ENCODE peak calls at places on chromosomes 7 and 10, in nine cellular contexts. Q, T, Z, K, B, A, U, G and N are unnamed samples.
A peak's percentile ranks its signal among the peaks of the same experiment; 100 is the strongest.

GRCh38 chr7:44189286-44189992 is at the start of gene GCK:
- DNase-seq in B (no peak), A (no peak), Z (no peak), T (no peak), K (no peak), U (no peak), Q (no peak), G (no peak), N (no peak)

GRCh38 chr10:133258066-133258817 is 18.4 kb downstream of the ADAM8 start:
- DNase-seq in Q (no peak), T (no peak), U (no peak), K (no peak), Z (no peak), B (peak; percentile 32), G (no peak), A (peak; percentile 54), N (no peak)

GRCh38 chr10:63605568-63605967 is 84.4 kb downstream of the REEP3 start:
- DNase-seq in U (peak; percentile 41), G (no peak), K (peak; percentile 26), Z (no peak), Q (peak; percentile 56), B (no peak), A (no peak), T (no peak), N (no peak)

GRCh38 chr10:4453276-4453675 is 372.7 kb upstream of the AKR1E2 start:
- DNase-seq in T (no peak), A (no peak), B (no peak), Q (no peak), K (no peak), G (no peak), U (no peak), Z (no peak), N (no peak)

GRCh38 chr7:132118641-132119040 is 457.6 kb downstream of the PLXNA4 start:
- DNase-seq in B (no peak), G (no peak), K (peak; percentile 51), U (no peak), Q (no peak), T (no peak), Z (no peak), A (no peak), N (no peak)

GRCh38 chr10:13685885-13686284 is 99.1 kb downstream of the PRPF18 start:
- DNase-seq in Q (no peak), G (peak; percentile 55), T (no peak), Z (no peak), A (no peak), U (no peak), K (no peak), B (no peak), N (no peak)

GRCh38 chr10:107561136-107561650 is 396.7 kb upstream of the SORCS1 start:
- DNase-seq in A (no peak), Q (no peak), G (no peak), B (no peak), K (peak; percentile 50), Z (no peak), U (no peak), T (no peak), N (no peak)

GRCh38 chr10:87961314-87961713 is 97.9 kb downstream of the PTEN start:
- DNase-seq in Z (no peak), K (peak; percentile 53), B (no peak), U (peak; percentile 70), G (no peak), T (no peak), Q (no peak), A (peak; percentile 64), N (no peak)

GRCh38 chr10:60869916-60870728 is 73.9 kb downstream of the RHOBTB1 start:
- DNase-seq in B (no peak), G (no peak), K (no peak), Z (no peak), A (no peak), T (no peak), Q (no peak), U (no peak), N (no peak)

GRCh38 chr7:66877577-66878300 is 43.3 kb upstream of the TMEM248 start:
- DNase-seq in B (no peak), A (no peak), K (peak; percentile 17), G (no peak), Z (no peak), U (peak; percentile 19), T (no peak), Q (no peak), N (no peak)

GRCh38 chr10:21173964-21174669 is 277.0 kb upstream of the NEBL start:
- DNase-seq in Q (peak; percentile 82), T (peak; percentile 55), B (no peak), K (no peak), G (peak; percentile 47), A (peak; percentile 71), Z (no peak), U (no peak), N (no peak)

GRCh38 chr10:393346-393745 is 258.1 kb downstream of the ZMYND11 start:
- DNase-seq in Q (no peak), B (no peak), K (no peak), U (no peak), Z (no peak), T (no peak), G (no peak), A (no peak), N (no peak)

GRCh38 chr10:103429647-103430046 is 22.5 kb downstream of the CALHM2 start:
- DNase-seq in G (no peak), K (no peak), U (no peak), Z (no peak), A (no peak), B (no peak), Q (no peak), T (no peak), N (peak; percentile 27)

GRCh38 chr7:85070967-85071628 is 115.8 kb downstream of the SEMA3D start:
- DNase-seq in T (no peak), Z (no peak), Q (no peak), B (no peak), K (peak; percentile 77), U (peak; percentile 33), G (no peak), A (no peak), N (no peak)

GRCh38 chr10:21498977-21499376 is 26.5 kb downstream of the SKIDA1 start:
- DNase-seq in U (no peak), G (no peak), K (no peak), Z (no peak), B (no peak), Q (no peak), A (no peak), T (no peak), N (no peak)

GRCh38 chr7:132666786-132667185 is 90.5 kb upstream of the PLXNA4 start:
- DNase-seq in U (peak; percentile 14), G (no peak), B (no peak), T (no peak), K (no peak), A (peak; percentile 34), Q (no peak), Z (no peak), N (no peak)

GRCh38 chr7:134886353-134887057 is 99.8 kb upstream of the AGBL3 start:
- DNase-seq in T (no peak), K (peak; percentile 82), U (no peak), A (peak; percentile 80), B (no peak), Q (no peak), G (peak; percentile 62), Z (no peak), N (no peak)

GRCh38 chr7:98922392-98923107 is 44.2 kb downstream of the TRRAP start:
- DNase-seq in A (no peak), G (no peak), K (peak; percentile 86), Q (peak; percentile 47), T (no peak), U (peak; percentile 39), B (no peak), Z (no peak), N (no peak)

GRCh38 chr7:301291-302053 is 11.5 kb downstream of the FOXL3 start:
- DNase-seq in Q (no peak), T (no peak), K (no peak), B (no peak), U (no peak), A (no peak), G (no peak), Z (no peak), N (no peak)

GRCh38 chr10:34292675-34293074 is 522.4 kb downstream of the PARD3 start:
- DNase-seq in G (no peak), U (peak; percentile 41), Q (no peak), T (no peak), K (no peak), A (no peak), B (no peak), Z (no peak), N (no peak)

GRCh38 chr10:75305675-75306074 is 69.9 kb upstream of the COMTD1 start:
- DNase-seq in T (no peak), Z (no peak), A (no peak), B (no peak), Q (no peak), K (no peak), U (no peak), G (no peak), N (no peak)
- H3K4me3 ChIP-seq in T (no peak overlapping the region), Z (no peak overlapping the region), A (no peak overlapping the region), B (no peak overlapping the region), Q (no peak overlapping the region), K (no peak overlapping the region), U (no peak overlapping the region), G (no peak overlapping the region), N (no peak overlapping the region)

GRCh38 chr7:51175316-51175991 is 141.2 kb downstream of the COBL start:
- DNase-seq in A (no peak), Q (no peak), T (no peak), U (no peak), B (no peak), K (no peak), G (no peak), Z (no peak), N (no peak)

GRCh38 chr7:51180092-51180491 is 136.5 kb downstream of the COBL start:
- DNase-seq in A (no peak), K (no peak), G (no peak), Z (no peak), U (no peak), B (no peak), Q (no peak), T (no peak), N (no peak)

DNA sequence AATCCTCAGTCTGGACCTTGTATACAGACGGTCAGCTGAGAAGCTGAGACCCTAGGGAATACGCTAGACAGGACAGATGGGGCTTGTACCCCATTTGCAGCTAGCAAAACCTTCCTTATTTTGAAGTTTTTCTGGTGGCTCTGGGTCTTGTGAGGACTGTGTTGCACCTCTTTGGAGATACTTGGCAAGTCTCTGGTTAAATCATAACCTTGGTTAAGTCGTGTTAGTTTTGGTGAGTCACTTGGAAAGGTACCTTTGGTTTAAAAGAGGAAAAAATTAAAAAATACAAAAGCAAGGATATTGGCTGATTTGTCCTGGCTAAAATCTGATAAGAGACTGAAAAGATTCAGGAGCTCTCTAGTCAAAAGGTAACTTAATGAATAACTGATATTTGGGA is 140.6 kb downstream of the COBL start:
- DNase-seq in K (no peak), A (no peak), Q (no peak), Z (no peak), T (no peak), U (no peak), B (no peak), G (no peak), N (no peak)
- H3K4me3 ChIP-seq in K (no peak overlapping the region), A (no peak overlapping the region), Q (no peak overlapping the region), Z (no peak overlapping the region), T (no peak overlapping the region), U (no peak overlapping the region), B (no peak overlapping the region), G (no peak overlapping the region), N (no peak overlapping the region)

GRCh38 chr7:55887786-55888185 is 530 bp downstream of the ZNF713 start:
- DNase-seq in K (peak; percentile 5), B (no peak), Q (no peak), G (no peak), U (no peak), T (peak; percentile 49), A (no peak), Z (no peak), N (no peak)
- H3K4me3 ChIP-seq in K (peak overlapping the region; percentile 59), B (no peak overlapping the region), Q (peak overlapping the region; percentile 55), G (peak overlapping the region; percentile 70), U (peak overlapping the region; percentile 84), T (peak overlapping the region; percentile 46), A (peak overlapping the region; percentile 79), Z (peak overlapping the region; percentile 92), N (peak overlapping the region; percentile 47)

GRCh38 chr7:148702876-148703670 is 4.4 kb downstream of the CUL1 start:
- DNase-seq in U (peak; percentile 14), Q (no peak), B (no peak), K (no peak), Z (no peak), G (no peak), A (peak; percentile 68), T (no peak), N (no peak)
- H3K4me3 ChIP-seq in U (no peak overlapping the region), Q (no peak overlapping the region), B (peak overlapping the region; percentile 10), K (no peak overlapping the region), Z (no peak overlapping the region), G (no peak overlapping the region), A (no peak overlapping the region), T (no peak overlapping the region), N (no peak overlapping the region)